ENCODE peak calls at places on chromosomes 12 and 14, in nine cellular contexts. X, Y, K, A, B, J, V, U and S are unnamed samples.

GRCh38 chr12:91183565-91183964 is 948 bp upstream of the DCN start:
- DNase-seq in X (no peak), Y (no peak), K (no peak), A (peak), B (no peak), J (no peak), V (no peak), U (no peak), S (no peak)

GRCh38 chr14:102125546-102125945 is 14.2 kb upstream of the WDR20 start:
- DNase-seq in X (no peak), Y (no peak), K (no peak), A (peak), B (no peak), J (no peak), V (no peak), U (no peak), S (no peak)

GRCh38 chr12:125021771-125022170 is 28.3 kb downstream of the BRI3BP start:
- DNase-seq in X (no peak), Y (no peak), K (no peak), A (no peak), B (no peak), J (no peak), V (no peak), U (no peak), S (no peak)

GRCh38 chr14:101194356-101195308 is 291.1 kb upstream of the RTL1 start:
- DNase-seq in X (no peak), Y (no peak), K (peak), A (peak), B (no peak), J (peak), V (no peak), U (no peak), S (no peak)

GRCh38 chr12:30106204-30106603 is 322.5 kb upstream of the TMTC1 start:
- DNase-seq in X (no peak), Y (no peak), K (no peak), A (no peak), B (no peak), J (no peak), V (no peak), U (no peak), S (no peak)

GRCh38 chr12:13602217-13602616 is 379.2 kb downstream of the GRIN2B start:
- DNase-seq in X (no peak), Y (no peak), K (no peak), A (no peak), B (no peak), J (no peak), V (no peak), U (no peak), S (no peak)

GRCh38 chr14:61662437-61663311 is 32.6 kb upstream of the HIF1A start:
- DNase-seq in X (peak), Y (no peak), K (no peak), A (peak), B (peak), J (no peak), V (no peak), U (peak), S (no peak)

GRCh38 chr14:75301666-75302325 is 23.2 kb downstream of the FOS start:
- DNase-seq in X (no peak), Y (no peak), K (peak), A (no peak), B (peak), J (no peak), V (no peak), U (no peak), S (no peak)

GRCh38 chr12:46915861-46916260 is 90.1 kb upstream of the SLC38A4 start:
- DNase-seq in X (no peak), Y (no peak), K (no peak), A (no peak), B (peak), J (no peak), V (no peak), U (no peak), S (peak)

GRCh38 chr14:94654071-94654974 is 42.1 kb downstream of the SERPINA3 start:
- DNase-seq in X (peak), Y (no peak), K (no peak), A (no peak), B (no peak), J (no peak), V (no peak), U (no peak), S (peak)

GRCh38 chr14:25607095-25607657 is 557.2 kb upstream of the STXBP6 start:
- DNase-seq in X (no peak), Y (no peak), K (no peak), A (no peak), B (no peak), J (peak), V (no peak), U (no peak), S (no peak)

GRCh38 chr14:102008891-102009290 is 44.5 kb downstream of the DYNC1H1 start:
- DNase-seq in X (no peak), Y (no peak), K (no peak), A (peak), B (no peak), J (no peak), V (no peak), U (no peak), S (peak)

GRCh38 chr14:67837011-67837624 is 17.5 kb downstream of the RAD51B start:
- DNase-seq in X (peak), Y (peak), K (no peak), A (peak), B (peak), J (peak), V (no peak), U (peak), S (peak)

GRCh38 chr12:103771466-103771865 is 69.6 kb downstream of the NT5DC3 start:
- DNase-seq in X (peak), Y (no peak), K (no peak), A (peak), B (peak), J (peak), V (peak), U (no peak), S (no peak)

GRCh38 chr14:96249016-96249415 is 7.0 kb upstream of the BDKRB1 start:
- DNase-seq in X (no peak), Y (no peak), K (no peak), A (no peak), B (peak), J (no peak), V (no peak), U (no peak), S (peak)

GRCh38 chr14:36515896-36516718 is 3.9 kb downstream of the NKX2-1 start:
- DNase-seq in X (no peak), Y (no peak), K (no peak), A (no peak), B (no peak), J (peak), V (no peak), U (no peak), S (no peak)

GRCh38 chr14:56194062-56194461 is 75.9 kb downstream of the PELI2 start:
- DNase-seq in X (no peak), Y (no peak), K (no peak), A (no peak), B (no peak), J (no peak), V (no peak), U (no peak), S (no peak)

GRCh38 chr14:92631098-92631497 is 117.3 kb downstream of the LGMN start:
- DNase-seq in X (no peak), Y (no peak), K (peak), A (no peak), B (no peak), J (no peak), V (no peak), U (no peak), S (no peak)

GRCh38 chr14:26170885-26171284 is 426.9 kb downstream of the NOVA1 start:
- DNase-seq in X (no peak), Y (no peak), K (no peak), A (no peak), B (no peak), J (no peak), V (no peak), U (no peak), S (no peak)

GRCh38 chr12:117380083-117380482 is 18.7 kb upstream of the NOS1 start:
- DNase-seq in X (no peak), Y (no peak), K (no peak), A (peak), B (no peak), J (no peak), V (no peak), U (no peak), S (no peak)

GRCh38 chr14:20413785-20414117 is 450 bp upstream of the TEP1 start:
- DNase-seq in X (peak), Y (no peak), K (no peak), A (peak), B (no peak), J (no peak), V (no peak), U (no peak), S (no peak)

GRCh38 chr12:10661338-10661737 is 12.5 kb downstream of the STYK1 start:
- DNase-seq in X (no peak), Y (no peak), K (no peak), A (no peak), B (peak), J (no peak), V (no peak), U (no peak), S (no peak)

GRCh38 chr12:98440165-98440581 is 75.2 kb upstream of the TMPO start:
- DNase-seq in X (no peak), Y (no peak), K (no peak), A (no peak), B (peak), J (no peak), V (no peak), U (no peak), S (peak)

GRCh38 chr12:19402743-19403400 is 36.4 kb upstream of the AEBP2 start:
- DNase-seq in X (peak), Y (no peak), K (no peak), A (peak), B (peak), J (no peak), V (peak), U (no peak), S (peak)

GRCh38 chr12:9699898-9700605 is 30.5 kb downstream of the CLEC2D start:
- DNase-seq in X (no peak), Y (no peak), K (no peak), A (no peak), B (no peak), J (no peak), V (no peak), U (no peak), S (no peak)